ENCODE peak calls at places on chromosomes 13 and 19, in six cellular contexts. One of them, this sample, is unnamed.
A peak's percentile ranks its signal among the peaks of the same experiment; 100 is the strongest.

GRCh38 chr13:54799621-54800226 is 1771.1 kb downstream of the OLFM4 start:
- DNase-seq in NCI-H1092: no peak
- DNase-seq in transverse colon: no peak
- DNase-seq in caudate nucleus: no peak
- DNase-seq in EL: no peak
- DNase-seq in activated B cell treated with CpG ODN at 0.5 μM for 24 hours: no peak
- DNase-seq in this sample: no peak

GRCh38 chr19:35986664-35987570 is 8.1 kb upstream of the SDHAF1 start:
- DNase-seq in NCI-H1092: peak; percentile 33
- DNase-seq in transverse colon: peak; percentile 57
- DNase-seq in caudate nucleus: no peak
- DNase-seq in EL: no peak
- DNase-seq in activated B cell treated with CpG ODN at 0.5 μM for 24 hours: peak; percentile 46
- DNase-seq in this sample: no peak

GRCh38 chr13:51825165-51825592 is 19.8 kb downstream of the TMEM272 start:
- DNase-seq in transverse colon: no peak
- DNase-seq in EL: no peak
- DNase-seq in NCI-H1092: no peak
- DNase-seq in caudate nucleus: no peak
- DNase-seq in activated B cell treated with CpG ODN at 0.5 μM for 24 hours: no peak
- DNase-seq in this sample: no peak

GRCh38 chr19:7989071-7989575 is 16.3 kb downstream of the ELAVL1 start:
- DNase-seq in EL: no peak
- DNase-seq in activated B cell treated with CpG ODN at 0.5 μM for 24 hours: no peak
- DNase-seq in NCI-H1092: no peak
- DNase-seq in transverse colon: no peak
- DNase-seq in caudate nucleus: no peak
- DNase-seq in this sample: no peak

GRCh38 chr13:27194895-27195764 is 23.5 kb upstream of the USP12 start:
- DNase-seq in EL: peak; percentile 94
- DNase-seq in NCI-H1092: no peak
- DNase-seq in activated B cell treated with CpG ODN at 0.5 μM for 24 hours: no peak
- DNase-seq in caudate nucleus: no peak
- DNase-seq in transverse colon: no peak
- DNase-seq in this sample: no peak

GRCh38 chr13:43908156-43909126 is 28.7 kb downstream of the LACC1 start:
- DNase-seq in EL: peak; percentile 61
- DNase-seq in caudate nucleus: no peak
- DNase-seq in NCI-H1092: peak; percentile 6
- DNase-seq in transverse colon: no peak
- DNase-seq in activated B cell treated with CpG ODN at 0.5 μM for 24 hours: no peak
- DNase-seq in this sample: no peak

GRCh38 chr13:112071011-112071901 is 4.3 kb downstream of the SOX1 start:
- DNase-seq in transverse colon: no peak
- DNase-seq in caudate nucleus: no peak
- DNase-seq in activated B cell treated with CpG ODN at 0.5 μM for 24 hours: no peak
- DNase-seq in EL: no peak
- DNase-seq in NCI-H1092: peak; percentile 69
- DNase-seq in this sample: peak; percentile 38

GRCh38 chr19:14096272-14096992 is 5.9 kb upstream of the SAMD1 start:
- DNase-seq in caudate nucleus: no peak
- DNase-seq in activated B cell treated with CpG ODN at 0.5 μM for 24 hours: no peak
- DNase-seq in EL: no peak
- DNase-seq in transverse colon: no peak
- DNase-seq in NCI-H1092: no peak
- DNase-seq in this sample: no peak

GRCh38 chr13:33467556-33467955 is 182.0 kb upstream of the STARD13 start:
- DNase-seq in EL: no peak
- DNase-seq in activated B cell treated with CpG ODN at 0.5 μM for 24 hours: no peak
- DNase-seq in transverse colon: no peak
- DNase-seq in NCI-H1092: no peak
- DNase-seq in caudate nucleus: no peak
- DNase-seq in this sample: no peak

GRCh38 chr13:100210966-100211710 is 122.2 kb downstream of the PCCA start:
- DNase-seq in caudate nucleus: no peak
- DNase-seq in NCI-H1092: no peak
- DNase-seq in transverse colon: no peak
- DNase-seq in EL: peak; percentile 46
- DNase-seq in activated B cell treated with CpG ODN at 0.5 μM for 24 hours: no peak
- DNase-seq in this sample: no peak

GRCh38 chr19:41998246-41999020 is 4.4 kb upstream of the ATP1A3 start:
- DNase-seq in activated B cell treated with CpG ODN at 0.5 μM for 24 hours: peak; percentile 45
- DNase-seq in EL: peak; percentile 56
- DNase-seq in NCI-H1092: no peak
- DNase-seq in transverse colon: peak; percentile 43
- DNase-seq in caudate nucleus: no peak
- DNase-seq in this sample: peak; percentile 16

GRCh38 chr19:2550431-2551171 is 74.7 kb downstream of the GADD45B start:
- DNase-seq in transverse colon: no peak
- DNase-seq in caudate nucleus: no peak
- DNase-seq in EL: no peak
- DNase-seq in activated B cell treated with CpG ODN at 0.5 μM for 24 hours: no peak
- DNase-seq in NCI-H1092: peak; percentile 22
- DNase-seq in this sample: peak; percentile 8

GRCh38 chr13:34369925-34370324 is 552.0 kb downstream of the RFC3 start:
- DNase-seq in NCI-H1092: no peak
- DNase-seq in caudate nucleus: no peak
- DNase-seq in EL: peak; percentile 23
- DNase-seq in transverse colon: no peak
- DNase-seq in activated B cell treated with CpG ODN at 0.5 μM for 24 hours: no peak
- DNase-seq in this sample: no peak

GRCh38 chr19:4369888-4370260 is 26.5 kb downstream of the MPND start:
- DNase-seq in activated B cell treated with CpG ODN at 0.5 μM for 24 hours: peak; percentile 51
- DNase-seq in NCI-H1092: no peak
- DNase-seq in caudate nucleus: no peak
- DNase-seq in EL: no peak
- DNase-seq in transverse colon: peak; percentile 76
- DNase-seq in this sample: no peak